ENCODE peak calls at places on chromosomes 16 and 17, in eight cellular contexts. C is EL, R is adrenal gland, P is Peyer's patch, U is midbrain, E is choroid plexus epithelial cell, T is progenitor cell of endocrine pancreas, Y is T-cell. Z is an unnamed sample.
A peak's percentile ranks its signal among the peaks of the same experiment; 100 is the strongest.

GRCh38 chr16:3797904-3798811 is 80.8 kb upstream of the TRAP1 start:
- DNase-seq in C (no peak), R (no peak), P (peak; percentile 30), U (no peak), E (no peak), T (no peak), Y (no peak), Z (no peak)

GRCh38 chr17:14737984-14738651 is 437.2 kb downstream of the HS3ST3B1 start:
- DNase-seq in C (peak; percentile 99), R (peak; percentile 95), P (peak; percentile 57), U (no peak), E (peak; percentile 99), T (no peak), Y (no peak), Z (no peak)

GRCh38 chr16:84369938-84370627 is 1.7 kb downstream of the ATP2C2 start:
- DNase-seq in C (no peak), R (no peak), P (peak; percentile 66), U (no peak), E (no peak), T (no peak), Y (no peak), Z (no peak)

GRCh38 chr17:40351185-40352043 is 13.1 kb downstream of the GJD3 start:
- DNase-seq in C (no peak), R (peak; percentile 24), P (no peak), U (no peak), E (no peak), T (no peak), Y (no peak), Z (no peak)

GRCh38 chr17:50139950-50140885 is 10.3 kb upstream of the SAMD14 start:
- DNase-seq in C (peak; percentile 69), R (peak; percentile 82), P (peak; percentile 91), U (peak; percentile 59), E (peak; percentile 88), T (peak; percentile 65), Y (peak; percentile 81), Z (peak; percentile 72)

GRCh38 chr17:2921443-2921842 is 125.2 kb downstream of the RAP1GAP2 start:
- DNase-seq in C (no peak), R (no peak), P (no peak), U (no peak), E (no peak), T (no peak), Y (no peak), Z (no peak)

GRCh38 chr16:14419817-14420216 is 210.2 kb downstream of the PARN start:
- DNase-seq in C (no peak), R (no peak), P (no peak), U (no peak), E (no peak), T (no peak), Y (no peak), Z (no peak)

GRCh38 chr16:67304006-67304405 is 22.5 kb downstream of the KCTD19 start:
- DNase-seq in C (peak; percentile 15), R (no peak), P (no peak), U (no peak), E (no peak), T (no peak), Y (no peak), Z (no peak)

GRCh38 chr17:4852504-4853075 is 19.4 kb downstream of the MINK1 start:
- DNase-seq in C (peak; percentile 71), R (no peak), P (no peak), U (no peak), E (peak; percentile 74), T (no peak), Y (no peak), Z (no peak)

GRCh38 chr17:78558181-78558850 is 18.9 kb downstream of the DNAH17 start:
- DNase-seq in C (no peak), R (no peak), P (no peak), U (no peak), E (peak; percentile 11), T (no peak), Y (no peak), Z (no peak)

GRCh38 chr17:76909971-76910760 is 42.0 kb downstream of the MGAT5B start:
- DNase-seq in C (peak; percentile 20), R (peak; percentile 52), P (no peak), U (no peak), E (peak; percentile 59), T (peak; percentile 80), Y (peak; percentile 27), Z (no peak)

GRCh38 chr17:77864234-77865108 is 94.0 kb upstream of the TNRC6C start:
- DNase-seq in C (no peak), R (no peak), P (no peak), U (no peak), E (no peak), T (no peak), Y (no peak), Z (no peak)

GRCh38 chr17:18980682-18981384 is 23.7 kb downstream of the FAM83G start:
- DNase-seq in C (peak; percentile 40), R (no peak), P (no peak), U (no peak), E (peak; percentile 69), T (no peak), Y (no peak), Z (no peak)

GRCh38 chr17:19707728-19708221 is 8.6 kb downstream of the SLC47A2 start:
- DNase-seq in C (no peak), R (no peak), P (no peak), U (no peak), E (no peak), T (no peak), Y (no peak), Z (no peak)

GRCh38 chr17:77802811-77803220 is 155.7 kb upstream of the TNRC6C start:
- DNase-seq in C (no peak), R (no peak), P (no peak), U (peak; percentile 26), E (peak; percentile 36), T (no peak), Y (no peak), Z (no peak)

GRCh38 chr17:58403312-58403711 is 14.0 kb downstream of the RNF43 start:
- DNase-seq in C (no peak), R (no peak), P (no peak), U (no peak), E (no peak), T (no peak), Y (no peak), Z (no peak)

GRCh38 chr17:34798581-34798980 is 162.7 kb downstream of the CCT6B start:
- DNase-seq in C (no peak), R (no peak), P (no peak), U (no peak), E (no peak), T (no peak), Y (no peak), Z (no peak)

GRCh38 chr16:85902366-85903155 is 3.6 kb downstream of the IRF8 start:
- DNase-seq in C (no peak), R (no peak), P (peak; percentile 91), U (no peak), E (no peak), T (no peak), Y (peak; percentile 33), Z (peak; percentile 5)

GRCh38 chr17:30000001-30000754 is 58.7 kb downstream of the EFCAB5 start:
- DNase-seq in C (no peak), R (no peak), P (no peak), U (no peak), E (peak; percentile 45), T (no peak), Y (no peak), Z (no peak)

GRCh38 chr16:30076276-30076791 is 540 bp downstream of the PPP4C start:
- DNase-seq in C (no peak), R (no peak), P (no peak), U (no peak), E (no peak), T (no peak), Y (no peak), Z (no peak)

GRCh38 chr17:77779711-77780539 is 178.6 kb upstream of the TNRC6C start:
- DNase-seq in C (peak; percentile 21), R (peak; percentile 51), P (no peak), U (peak; percentile 19), E (no peak), T (no peak), Y (no peak), Z (no peak)

GRCh38 chr16:84362410-84362809 is 5.9 kb upstream of the ATP2C2 start:
- DNase-seq in C (no peak), R (no peak), P (no peak), U (peak; percentile 50), E (no peak), T (no peak), Y (no peak), Z (no peak)

GRCh38 chr17:1422907-1423306 is 22.9 kb upstream of the YWHAE start:
- DNase-seq in C (peak; percentile 96), R (no peak), P (no peak), U (no peak), E (peak; percentile 95), T (no peak), Y (no peak), Z (no peak)

GRCh38 chr16:65176603-65177002 is 54.7 kb upstream of the CDH11 start:
- DNase-seq in C (peak; percentile 74), R (peak; percentile 27), P (no peak), U (no peak), E (peak; percentile 96), T (no peak), Y (no peak), Z (no peak)

GRCh38 chr16:66131156-66131807 is 235.2 kb upstream of the CDH5 start:
- DNase-seq in C (peak; percentile 78), R (no peak), P (no peak), U (no peak), E (peak; percentile 67), T (no peak), Y (no peak), Z (no peak)

GRCh38 chr17:3596804-3597464 is 12.3 kb downstream of the TRPV1 start:
- DNase-seq in C (no peak), R (no peak), P (no peak), U (no peak), E (no peak), T (no peak), Y (no peak), Z (no peak)

GRCh38 chr17:83096401-83097220 is 17.2 kb downstream of the METRNL start:
- DNase-seq in C (no peak), R (no peak), P (no peak), U (no peak), E (no peak), T (no peak), Y (no peak), Z (no peak)

Z was measured in T follicular helper cell.